ENCODE peak calls at places on chromosome 11, in four cellular contexts. R, L, P and S are unnamed samples.

GRCh38 chr11:9250139-9250582 is 15.0 kb downstream of the DENND5A start:
- DNase-seq in R (no peak), L (no peak), P (no peak), S (no peak)

GRCh38 chr11:134942633-134943032 is 530.6 kb upstream of the B3GAT1 start:
- DNase-seq in R (no peak), L (no peak), P (no peak), S (no peak)

GRCh38 chr11:111561801-111562325 is 21.3 kb downstream of the LAYN start:
- DNase-seq in R (no peak), L (no peak), P (no peak), S (no peak)

GRCh38 chr11:45209904-45210699 is 63.7 kb downstream of the PRDM11 start:
- DNase-seq in R (peak), L (peak), P (no peak), S (no peak)

GRCh38 chr11:35045219-35045819 is 93.7 kb upstream of the CD44 start:
- DNase-seq in R (no peak), L (no peak), P (peak), S (no peak)

GRCh38 chr11:78319453-78319955 is 98.1 kb downstream of the GAB2 start:
- DNase-seq in R (no peak), L (no peak), P (no peak), S (no peak)

GRCh38 chr11:118415739-118416068 is 14.3 kb downstream of the ATP5MG start:
- DNase-seq in R (no peak), L (peak), P (no peak), S (no peak)

GRCh38 chr11:99257131-99257530 is 236.4 kb downstream of the CNTN5 start:
- DNase-seq in R (no peak), L (no peak), P (no peak), S (no peak)

GRCh38 chr11:33869511-33870422 is 22.1 kb downstream of the LMO2 start:
- DNase-seq in R (no peak), L (no peak), P (no peak), S (no peak)

GRCh38 chr11:102446606-102447005 is 6.0 kb downstream of the TMEM123 start:
- DNase-seq in R (no peak), L (no peak), P (no peak), S (no peak)

GRCh38 chr11:70066628-70067027 is 11.5 kb upstream of the ANO1 start:
- DNase-seq in R (no peak), L (no peak), P (no peak), S (peak)

GRCh38 chr11:19121646-19122045 is 4.7 kb downstream of the ZDHHC13 start:
- DNase-seq in R (no peak), L (no peak), P (no peak), S (no peak)

GRCh38 chr11:16933756-16934603 is 80.2 kb downstream of the PLEKHA7 start:
- DNase-seq in R (no peak), L (no peak), P (no peak), S (no peak)

GRCh38 chr11:2220173-2220771 is 48.7 kb upstream of the TH start:
- DNase-seq in R (no peak), L (no peak), P (no peak), S (no peak)

GRCh38 chr11:34637303-34637702 is 16.4 kb downstream of the EHF start:
- DNase-seq in R (no peak), L (peak), P (no peak), S (no peak)

GRCh38 chr11:86802146-86802545 is 1.8 kb downstream of the PRSS23 start:
- DNase-seq in R (no peak), L (no peak), P (no peak), S (no peak)

GRCh38 chr11:86800076-86800955 is at the start of gene PRSS23:
- DNase-seq in R (peak), L (peak), P (peak), S (peak)

GRCh38 chr11:86800956-86801264 is 568 bp downstream of the PRSS23 start:
- DNase-seq in R (no peak), L (no peak), P (no peak), S (no peak)

GRCh38 chr11:86798988-86799387 is 1.4 kb upstream of the PRSS23 start:
- DNase-seq in R (no peak), L (no peak), P (no peak), S (no peak)

GRCh38 chr11:86799680-86800075 is 664 bp upstream of the PRSS23 start:
- DNase-seq in R (no peak), L (no peak), P (no peak), S (no peak)
- TF ChIP-seq CTCF in R (no peak), L (no peak), P (no peak), S (no peak)

DNA sequence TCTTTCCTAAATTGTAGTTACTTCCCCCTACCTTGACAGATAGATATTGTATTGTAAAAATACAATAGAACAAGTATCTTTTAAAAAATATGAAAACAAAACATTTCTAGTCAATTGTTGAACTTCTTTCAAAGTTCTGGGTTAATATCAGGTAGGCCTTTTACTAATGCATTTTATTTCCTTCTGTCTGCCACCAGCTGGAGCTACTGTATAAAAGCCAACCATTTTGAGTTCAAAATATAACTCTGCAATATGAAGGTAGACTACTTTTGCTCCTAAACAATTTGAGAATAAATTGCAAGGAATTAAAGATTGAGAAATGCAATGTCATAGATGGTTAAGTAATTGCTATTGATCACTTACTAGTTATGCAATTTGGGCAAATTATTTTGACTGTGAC is 22.1 kb upstream of the LIN7C start:
- DNase-seq in R (no peak), L (no peak), P (no peak), S (no peak)
- TF ChIP-seq CTCF in R (no peak), L (no peak), P (no peak), S (no peak)

GRCh38 chr11:63901660-63902059 is 15.3 kb downstream of the RCOR2 start:
- DNase-seq in R (no peak), L (no peak), P (no peak), S (no peak)
- TF ChIP-seq CTCF in R (no peak), L (no peak), P (no peak), S (peak)

DNA sequence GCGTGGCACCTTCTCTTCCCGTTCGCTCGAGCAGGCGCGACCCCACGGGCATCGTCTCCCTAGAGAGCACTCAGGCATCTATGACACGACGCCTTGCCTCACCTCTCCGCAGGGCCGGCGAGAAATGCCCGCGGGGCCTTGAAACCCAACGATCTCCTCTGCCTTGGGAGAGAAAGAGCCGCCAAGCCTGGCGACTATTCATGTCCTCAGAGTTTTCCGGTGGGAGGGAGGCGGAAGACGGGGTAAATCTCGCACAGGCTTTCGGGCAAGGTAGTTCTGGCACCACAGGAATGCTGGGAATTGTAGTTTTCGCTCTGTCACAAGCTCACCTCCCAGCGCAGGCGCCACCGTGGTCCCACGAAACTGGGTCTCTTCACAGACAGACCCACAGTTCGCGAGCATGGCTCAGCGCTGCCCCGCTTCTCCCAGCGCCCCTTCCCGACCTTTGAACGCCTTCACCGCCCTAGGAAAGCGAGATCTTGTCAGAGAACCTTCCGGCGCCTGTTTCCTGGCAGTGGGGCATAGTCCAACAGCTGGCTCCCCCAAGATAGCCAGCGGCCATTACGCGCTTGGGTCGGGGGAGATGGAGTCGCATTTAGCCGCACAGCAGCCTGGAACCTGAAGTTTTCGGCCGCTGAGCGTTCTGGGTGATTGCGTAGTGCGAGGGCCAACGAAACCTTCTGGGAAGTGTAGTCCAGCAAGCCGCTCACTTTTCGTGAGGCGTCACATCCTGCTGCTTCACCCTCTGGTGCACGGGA is at the start of gene CCDC90B:
- DNase-seq in R (peak), L (peak), P (peak), S (peak)
- TF ChIP-seq CTCF in R (no peak), L (no peak), P (no peak), S (no peak)

GRCh38 chr11:108628326-108628725 is 34.8 kb upstream of the EXPH5 start:
- DNase-seq in R (no peak), L (no peak), P (no peak), S (no peak)

GRCh38 chr11:108635106-108635505 is 29.8 kb upstream of the DDX10 start:
- DNase-seq in R (no peak), L (no peak), P (no peak), S (no peak)

GRCh38 chr11:108629274-108629673 is 35.6 kb upstream of the DDX10 start:
- DNase-seq in R (no peak), L (no peak), P (no peak), S (no peak)

GRCh38 chr11:108628812-108629211 is 35.2 kb upstream of the EXPH5 start:
- DNase-seq in R (no peak), L (no peak), P (no peak), S (no peak)

DNA sequence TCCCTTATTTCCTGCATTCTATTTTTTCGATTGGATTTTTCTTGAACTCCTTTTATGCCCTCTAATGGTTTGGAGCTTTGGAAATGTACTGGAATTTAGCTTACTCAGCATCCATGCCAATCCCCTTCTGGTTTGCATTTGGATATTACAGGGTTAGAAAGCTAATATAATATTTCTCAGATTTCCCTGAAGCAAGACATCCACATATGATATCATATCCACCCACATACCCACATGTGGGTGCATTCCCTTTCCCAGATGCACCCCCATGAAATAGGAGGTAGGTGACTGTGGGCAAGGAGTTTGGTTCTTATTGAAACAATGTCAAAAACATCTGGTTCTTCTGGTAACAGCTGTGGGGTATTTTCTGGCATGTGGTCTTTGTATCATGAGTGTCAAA is 32.8 kb upstream of the DDX10 start:
- DNase-seq in R (no peak), L (no peak), P (no peak), S (no peak)
- TF ChIP-seq CTCF in R (no peak), L (no peak), P (no peak), S (no peak)